ENCODE peak calls at places on chromosomes 3 and 15, in eight cellular contexts. J is HepG2; K is naive thymus-derived CD8-positive, alpha-beta T cell; S is right cardiac atrium; W is pancreas; B is activated naive CD8-positive, alpha-beta T cell treated with anti-CD3 and anti-CD28 coated beads, Interleukin-2, amount 50 U/mL, for 24 hours; Q is upper lobe of left lung; X is CD4-positive, CD25-positive, alpha-beta regulatory T cell. M is an unnamed sample.

GRCh38 chr15:73922186-73923151 is 3.8 kb upstream of the LOXL1 start:
- ATAC-seq in J (no peak), K (no peak), S (peak), W (no peak), B (no peak), Q (no peak), X (no peak), M (no peak)

GRCh38 chr15:36080759-36081158 is 498.7 kb upstream of the CDIN1 start:
- ATAC-seq in J (no peak), K (no peak), S (peak), W (no peak), B (no peak), Q (no peak), X (no peak), M (no peak)

GRCh38 chr3:46076606-46077005 is 49.3 kb upstream of the XCR1 start:
- ATAC-seq in J (no peak), K (no peak), S (no peak), W (no peak), B (no peak), Q (no peak), X (no peak), M (no peak)

GRCh38 chr15:72604794-72605193 is 49.7 kb upstream of the GOLGA6B start:
- ATAC-seq in J (no peak), K (no peak), S (no peak), W (no peak), B (no peak), Q (no peak), X (no peak), M (no peak)

GRCh38 chr3:23519548-23520208 is 286.1 kb upstream of the UBE2E1 start:
- ATAC-seq in J (no peak), K (no peak), S (no peak), W (no peak), B (no peak), Q (no peak), X (no peak), M (peak)

GRCh38 chr3:111473550-111473949 is 68.4 kb upstream of the CD96 start:
- ATAC-seq in J (peak), K (no peak), S (no peak), W (no peak), B (no peak), Q (peak), X (no peak), M (no peak)

GRCh38 chr3:38724392-38724736 is 74.9 kb upstream of the SCN5A start:
- ATAC-seq in J (no peak), K (no peak), S (no peak), W (no peak), B (no peak), Q (no peak), X (no peak), M (no peak)

GRCh38 chr3:69324362-69325025 is 61.4 kb downstream of the FRMD4B start:
- ATAC-seq in J (peak), K (no peak), S (no peak), W (peak), B (peak), Q (no peak), X (no peak), M (peak)

GRCh38 chr15:98905981-98906711 is 101.4 kb downstream of the PGPEP1L start:
- ATAC-seq in J (no peak), K (no peak), S (no peak), W (no peak), B (no peak), Q (no peak), X (no peak), M (no peak)

GRCh38 chr3:26960382-26960781 is 337.8 kb downstream of the LRRC3B start:
- ATAC-seq in J (no peak), K (no peak), S (no peak), W (no peak), B (no peak), Q (no peak), X (no peak), M (no peak)

GRCh38 chr3:29936766-29937165 is 655.9 kb downstream of the RBMS3 start:
- ATAC-seq in J (no peak), K (no peak), S (no peak), W (no peak), B (no peak), Q (no peak), X (no peak), M (no peak)

GRCh38 chr3:186368164-186368563 is 6.1 kb upstream of the DGKG start:
- ATAC-seq in J (no peak), K (no peak), S (no peak), W (no peak), B (no peak), Q (no peak), X (no peak), M (no peak)

GRCh38 chr3:10962481-10963036 is 30.0 kb upstream of the SLC6A1 start:
- ATAC-seq in J (no peak), K (no peak), S (no peak), W (peak), B (no peak), Q (no peak), X (no peak), M (no peak)

GRCh38 chr15:47427463-47427862 is 289.8 kb upstream of the SEMA6D start:
- ATAC-seq in J (peak), K (no peak), S (no peak), W (no peak), B (no peak), Q (no peak), X (no peak), M (no peak)

GRCh38 chr15:80462111-80462510 is 57.9 kb downstream of the ARNT2 start:
- ATAC-seq in J (no peak), K (no peak), S (no peak), W (no peak), B (no peak), Q (no peak), X (no peak), M (no peak)

GRCh38 chr3:47813551-47814177 is 10.7 kb downstream of the DHX30 start:
- ATAC-seq in J (no peak), K (no peak), S (no peak), W (no peak), B (no peak), Q (no peak), X (no peak), M (no peak)

GRCh38 chr3:143472731-143473523 is 353.4 kb downstream of the CHST2 start:
- ATAC-seq in J (no peak), K (no peak), S (no peak), W (no peak), B (no peak), Q (no peak), X (no peak), M (no peak)

GRCh38 chr3:8491750-8492149 is 9.9 kb upstream of the LMCD1 start:
- ATAC-seq in J (no peak), K (no peak), S (peak), W (no peak), B (no peak), Q (no peak), X (no peak), M (no peak)

GRCh38 chr15:62498711-62499110 is 333.6 kb upstream of the C2CD4B start:
- ATAC-seq in J (peak), K (no peak), S (no peak), W (no peak), B (no peak), Q (no peak), X (no peak), M (no peak)

GRCh38 chr3:23671901-23672589 is 133.7 kb upstream of the UBE2E1 start:
- ATAC-seq in J (no peak), K (no peak), S (peak), W (peak), B (no peak), Q (no peak), X (no peak), M (no peak)

GRCh38 chr3:69746119-69746518 is 6.9 kb downstream of the MITF start:
- ATAC-seq in J (no peak), K (no peak), S (peak), W (peak), B (no peak), Q (no peak), X (no peak), M (no peak)

GRCh38 chr3:81492048-81492447 is 269.4 kb downstream of the GBE1 start:
- ATAC-seq in J (no peak), K (no peak), S (peak), W (no peak), B (no peak), Q (no peak), X (no peak), M (no peak)

GRCh38 chr3:64658001-64658400 is 29.8 kb downstream of the ADAMTS9 start:
- ATAC-seq in J (no peak), K (no peak), S (no peak), W (no peak), B (no peak), Q (no peak), X (no peak), M (no peak)

GRCh38 chr3:197795200-197795599 is 4.1 kb downstream of the LRCH3 start:
- ATAC-seq in J (peak), K (no peak), S (no peak), W (no peak), B (no peak), Q (no peak), X (no peak), M (no peak)

GRCh38 chr15:91342091-91342490 is 242.0 kb downstream of the SV2B start:
- ATAC-seq in J (no peak), K (no peak), S (no peak), W (no peak), B (no peak), Q (no peak), X (no peak), M (no peak)

GRCh38 chr3:106765342-106765741 is 611.9 kb upstream of the CCDC54 start:
- ATAC-seq in J (no peak), K (no peak), S (no peak), W (no peak), B (no peak), Q (no peak), X (no peak), M (no peak)

GRCh38 chr3:141849056-141849814 is 27.2 kb upstream of the ATP1B3 start:
- ATAC-seq in J (no peak), K (no peak), S (peak), W (no peak), B (no peak), Q (peak), X (no peak), M (no peak)

GRCh38 chr3:71502066-71502465 is 81.5 kb downstream of the FOXP1 start:
- ATAC-seq in J (no peak), K (no peak), S (no peak), W (no peak), B (no peak), Q (no peak), X (peak), M (no peak)

GRCh38 chr3:89260721-89261120 is 153.3 kb downstream of the EPHA3 start:
- ATAC-seq in J (no peak), K (no peak), S (no peak), W (no peak), B (no peak), Q (no peak), X (no peak), M (no peak)

GRCh38 chr3:136645915-136646314 is 106.3 kb downstream of the STAG1 start:
- ATAC-seq in J (no peak), K (no peak), S (no peak), W (no peak), B (no peak), Q (no peak), X (no peak), M (no peak)

GRCh38 chr3:156611870-156612494 is 57.1 kb upstream of the SSR3 start:
- ATAC-seq in J (no peak), K (no peak), S (no peak), W (no peak), B (no peak), Q (no peak), X (no peak), M (no peak)